ENCODE peak calls at places on chromosome 18, in four cellular contexts. B, X, P and G are unnamed samples.

GRCh38 chr18:6835345-6835744 is 105.8 kb downstream of the ARHGAP28 start:
- DNase-seq in B (no peak), X (no peak), P (no peak), G (no peak)

GRCh38 chr18:75456277-75456676 is 28.8 kb upstream of the SMIM21 start:
- DNase-seq in B (no peak), X (no peak), P (no peak), G (no peak)

GRCh38 chr18:32057624-32058165 is 34.0 kb upstream of the RNF138 start:
- DNase-seq in B (no peak), X (no peak), P (no peak), G (no peak)

GRCh38 chr18:32956591-32957310 is 183.9 kb upstream of the KLHL14 start:
- DNase-seq in B (no peak), X (no peak), P (no peak), G (no peak)

GRCh38 chr18:63376493-63377053 is 9.6 kb upstream of the KDSR start:
- DNase-seq in B (no peak), X (no peak), P (no peak), G (no peak)

GRCh38 chr18:7467708-7468466 is 99.2 kb upstream of the PTPRM start:
- DNase-seq in B (no peak), X (no peak), P (no peak), G (no peak)

GRCh38 chr18:79927597-79928562 is 23.6 kb downstream of the SLC66A2 start:
- DNase-seq in B (no peak), X (no peak), P (no peak), G (no peak)

GRCh38 chr18:53790817-53791216 is 433.7 kb downstream of the MBD2 start:
- DNase-seq in B (no peak), X (no peak), P (no peak), G (no peak)

GRCh38 chr18:8825273-8825672 is 119.9 kb downstream of the MTCL1 start:
- DNase-seq in B (no peak), X (no peak), P (no peak), G (no peak)

GRCh38 chr18:3089579-3089978 is 76.6 kb upstream of the LPIN2 start:
- DNase-seq in B (no peak), X (no peak), P (no peak), G (no peak)

GRCh38 chr18:37649416-37649815 is 83.8 kb upstream of the CELF4 start:
- DNase-seq in B (no peak), X (no peak), P (no peak), G (no peak)

GRCh38 chr18:74534981-74535649 is 815 bp downstream of the CNDP1 start:
- DNase-seq in B (no peak), X (no peak), P (no peak), G (no peak)